ENCODE peak calls at places on chromosomes 16 and 17, in four cellular contexts. L is CD4-positive, CD25-positive, alpha-beta regulatory T cell; U is IMR-90; B is skeletal muscle cell. R is an unnamed sample.

GRCh38 chr17:82217530-82218204 is 5.0 kb upstream of the CCDC57 start:
- DNase-seq in L (no peak), B (no peak), U (peak), R (no peak)

GRCh38 chr16:29804455-29805231 is 1.7 kb upstream of the MAZ start:
- DNase-seq in U (no peak), L (no peak), B (no peak), R (peak)

GRCh38 chr17:44170499-44171201 is at the start of gene ASB16:
- DNase-seq in U (peak), L (no peak), B (no peak), R (no peak)

GRCh38 chr17:27294689-27295630 is 1.0 kb downstream of the WSB1 start:
- DNase-seq in U (peak), B (peak), L (peak), R (peak)

GRCh38 chr17:2905269-2905668 is 109.0 kb downstream of the RAP1GAP2 start:
- DNase-seq in L (no peak), B (no peak), U (no peak), R (no peak)

GRCh38 chr17:59427425-59427921 is 96.0 kb downstream of the YPEL2 start:
- DNase-seq in L (no peak), B (peak), U (peak), R (no peak)

GRCh38 chr17:50863221-50863843 is 2.8 kb downstream of the TOB1 start:
- DNase-seq in U (no peak), L (peak), B (no peak), R (peak)

GRCh38 chr17:47257651-47258339 is 4.2 kb downstream of the ITGB3 start:
- DNase-seq in L (no peak), U (peak), B (peak), R (no peak)

GRCh38 chr17:70563301-70563820 is 394.0 kb downstream of the KCNJ2 start:
- DNase-seq in B (peak), L (no peak), U (peak), R (no peak)

GRCh38 chr16:81553080-81553813 is 108.6 kb downstream of the CMIP start:
- DNase-seq in L (no peak), B (no peak), U (peak), R (no peak)

GRCh38 chr16:56382459-56382858 is 42.9 kb downstream of the AMFR start:
- DNase-seq in L (no peak), U (no peak), B (no peak), R (no peak)

GRCh38 chr16:57962756-57963155 is 8.2 kb downstream of the CNGB1 start:
- DNase-seq in B (no peak), U (no peak), L (no peak), R (no peak)

GRCh38 chr17:81898029-81898866 is 3.8 kb upstream of the NPB start:
- DNase-seq in B (peak), U (peak), L (no peak), R (no peak)

GRCh38 chr17:81365148-81365600 is 30.1 kb upstream of the BAHCC1 start:
- DNase-seq in U (peak), B (peak), L (no peak), R (no peak)

GRCh38 chr16:26742040-26742439 is 324.7 kb upstream of the C16orf82 start:
- DNase-seq in B (no peak), L (no peak), U (no peak), R (no peak)

GRCh38 chr17:66412857-66413563 is 110.6 kb downstream of the PRKCA start:
- DNase-seq in U (no peak), L (no peak), B (no peak), R (peak)

GRCh38 chr17:74999523-74999922 is 12.1 kb downstream of the CDR2L start:
- DNase-seq in U (no peak), B (no peak), L (no peak), R (no peak)

GRCh38 chr17:38595892-38596291 is 9.9 kb downstream of the SRCIN1 start:
- DNase-seq in L (no peak), U (no peak), B (no peak), R (no peak)

GRCh38 chr16:1184156-1184868 is 31.4 kb downstream of the CACNA1H start:
- DNase-seq in L (no peak), U (no peak), B (no peak), R (no peak)

GRCh38 chr16:29877266-29877961 is 14.4 kb upstream of the CDIPT start:
- DNase-seq in L (peak), B (no peak), U (peak), R (peak)

GRCh38 chr16:27245276-27246231 is 23.0 kb downstream of the NSMCE1 start:
- DNase-seq in L (no peak), B (peak), U (peak), R (no peak)

GRCh38 chr17:7045492-7046126 is 1.7 kb upstream of the SLC16A11 start:
- DNase-seq in L (peak), U (peak), B (peak), R (peak)

GRCh38 chr16:57000271-57001025 is 11.1 kb downstream of the NLRC5 start:
- DNase-seq in B (peak), U (peak), L (no peak), R (no peak)

GRCh38 chr17:67717624-67718324 is at the start of gene NOL11:
- DNase-seq in U (peak), L (peak), B (peak), R (peak)

GRCh38 chr16:88533381-88533831 is 36.8 kb upstream of the ZC3H18 start:
- DNase-seq in B (peak), L (no peak), U (peak), R (no peak)

GRCh38 chr17:59698143-59698542 is 9.1 kb downstream of the PTRH2 start:
- DNase-seq in U (no peak), L (no peak), B (no peak), R (no peak)

GRCh38 chr17:43832168-43832975 is 574 bp downstream of the MPP3 start:
- DNase-seq in B (peak), U (peak), L (no peak), R (no peak)

GRCh38 chr16:23842137-23842600 is 6.4 kb downstream of the PRKCB start:
- DNase-seq in L (no peak), B (no peak), U (no peak), R (no peak)

GRCh38 chr16:25692307-25692706 is 548 bp downstream of the HS3ST4 start:
- DNase-seq in B (no peak), L (no peak), U (no peak), R (no peak)

GRCh38 chr17:30554839-30555751 is 77.9 kb downstream of the GOSR1 start:
- DNase-seq in B (no peak), L (no peak), U (peak), R (peak)

GRCh38 chr17:57955183-57955952 is at the start of gene CUEDC1:
- DNase-seq in B (no peak), U (peak), L (peak), R (peak)

GRCh38 chr17:74778960-74779359 is 2.8 kb upstream of the NAT9 start:
- DNase-seq in U (peak), L (no peak), B (no peak), R (no peak)

DNA sequence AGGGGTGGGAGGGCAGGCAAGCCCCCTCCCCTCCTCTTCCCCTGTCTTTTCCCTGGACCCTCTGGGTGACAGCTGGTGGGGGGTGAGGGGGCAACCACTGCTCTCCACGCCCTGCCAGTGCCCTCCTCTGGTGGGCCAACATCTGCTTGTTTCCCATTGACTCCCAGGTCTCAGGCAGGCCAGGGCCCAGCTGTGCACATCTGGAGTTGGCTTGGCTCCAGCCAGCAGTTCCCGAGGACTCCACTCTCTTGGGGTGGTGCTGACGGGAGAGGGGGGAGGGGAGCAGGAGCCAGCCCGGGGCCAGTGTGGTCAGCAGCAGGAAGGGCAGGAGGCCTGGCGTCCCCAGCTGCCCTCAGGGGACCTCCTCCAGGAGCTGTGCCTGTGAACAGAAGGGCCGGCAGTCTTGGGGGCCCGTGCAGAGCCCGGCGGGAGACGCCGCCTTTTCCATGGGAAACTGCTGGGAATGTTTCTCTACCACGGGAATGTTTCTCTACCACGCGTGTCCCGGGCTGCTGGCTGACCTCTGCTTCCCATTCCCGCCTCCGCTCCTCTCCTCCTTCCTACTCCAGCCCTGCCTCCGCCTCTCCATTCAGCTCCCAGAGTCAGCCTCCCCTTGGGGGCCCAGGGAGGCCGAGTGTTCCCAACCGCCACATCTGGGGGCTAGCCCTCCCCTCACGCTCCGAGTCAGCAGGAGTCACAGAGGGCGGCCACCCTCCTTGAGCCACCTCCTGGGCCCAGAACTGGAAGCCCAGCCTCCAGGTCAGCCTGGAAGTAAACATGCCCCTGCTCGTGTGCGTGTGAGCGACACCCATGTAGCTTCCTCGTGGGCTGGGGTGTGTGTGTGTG is 7.6 kb downstream of the CYGB start:
- DNase-seq in U (peak), B (peak), L (no peak), R (peak)
- H3K4me3 ChIP-seq in U (no peak), B (no peak), L (no peak), R (peak)

GRCh38 chr17:6028294-6028693 is 41.9 kb upstream of the WSCD1 start:
- DNase-seq in B (no peak), L (no peak), U (no peak), R (no peak)
- H3K4me3 ChIP-seq in B (no peak), L (no peak), U (no peak), R (no peak)

GRCh38 chr16:21021316-21021715 is 120.7 kb downstream of the LYRM1 start:
- DNase-seq in B (no peak), L (no peak), U (no peak), R (no peak)
- H3K4me3 ChIP-seq in B (no peak), L (no peak), U (no peak), R (no peak)

GRCh38 chr16:85173981-85174751 is 61.9 kb upstream of the CIBAR2 start:
- DNase-seq in U (peak), B (no peak), L (no peak), R (no peak)

GRCh38 chr16:85176541-85177447 is 64.5 kb upstream of the CIBAR2 start:
- DNase-seq in L (no peak), U (peak), B (peak), R (no peak)

GRCh38 chr16:85175724-85176233 is 63.5 kb upstream of the CIBAR2 start:
- DNase-seq in B (no peak), U (no peak), L (no peak), R (no peak)

GRCh38 chr16:85173077-85173980 is 61.1 kb upstream of the CIBAR2 start:
- DNase-seq in B (peak), U (peak), L (no peak), R (no peak)

DNA sequence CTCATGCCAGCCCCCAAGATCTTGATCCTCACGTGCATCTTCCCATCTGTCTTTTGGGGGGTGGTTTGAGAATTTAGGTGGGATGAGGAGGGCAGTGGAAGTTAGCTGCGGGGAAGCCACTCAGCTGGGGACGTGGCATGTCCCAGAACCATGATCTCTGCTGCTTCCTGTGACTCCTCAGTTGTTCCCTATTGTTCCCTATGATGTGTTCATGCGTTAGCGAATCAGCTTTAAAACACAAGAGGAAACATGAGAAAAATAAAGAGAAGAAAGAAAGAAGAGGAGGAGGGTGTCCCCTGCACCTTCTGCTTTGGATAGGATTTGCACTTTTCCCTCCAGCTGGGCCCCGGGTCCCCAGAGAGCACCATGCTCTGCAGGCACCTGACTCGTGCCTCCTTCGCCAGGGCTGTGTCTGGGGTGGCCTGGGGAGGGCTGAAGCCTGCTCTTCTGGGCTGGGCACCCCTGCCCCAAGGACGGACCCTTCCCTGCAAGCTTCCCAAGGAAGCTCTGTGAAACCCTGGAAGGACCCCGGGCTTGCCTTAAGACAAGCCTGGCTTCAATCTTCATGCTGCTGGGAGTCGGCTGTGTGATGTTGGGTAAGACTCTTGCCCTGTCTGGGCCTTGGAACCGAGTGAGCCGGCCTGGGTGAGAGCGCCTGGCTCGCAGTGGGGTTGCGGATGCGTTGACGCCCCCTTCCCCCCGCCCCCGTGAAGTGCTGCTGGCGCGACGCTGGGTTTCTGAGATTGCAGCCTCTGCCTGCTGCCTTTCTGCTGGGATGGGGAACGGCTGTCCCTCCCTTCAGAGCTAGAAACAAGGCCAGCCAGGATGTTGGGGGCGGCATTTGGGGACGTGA is 62.8 kb upstream of the CIBAR2 start:
- DNase-seq in L (no peak), U (peak), B (no peak), R (no peak)
- H3K4me3 ChIP-seq in L (no peak), U (no peak), B (peak), R (no peak)

GRCh38 chr16:3168706-3169105 is 19.3 kb upstream of the OR1F1 start:
- DNase-seq in B (no peak), L (no peak), U (no peak), R (no peak)

GRCh38 chr16:3161235-3162018 is 26.6 kb upstream of the OR1F1 start:
- DNase-seq in L (no peak), U (no peak), B (no peak), R (no peak)

GRCh38 chr16:3164121-3164991 is 23.6 kb upstream of the OR1F1 start:
- DNase-seq in U (no peak), L (no peak), B (no peak), R (no peak)

GRCh38 chr16:3166505-3166886 is 21.5 kb upstream of the OR1F1 start:
- DNase-seq in L (no peak), U (no peak), B (no peak), R (no peak)

GRCh38 chr16:3165111-3165822 is 22.7 kb upstream of the OR1F1 start:
- DNase-seq in B (no peak), U (no peak), L (no peak), R (no peak)
- H3K4me3 ChIP-seq in B (no peak), U (no peak), L (peak), R (peak)

GRCh38 chr17:73291260-73291801 is 20.5 kb downstream of the CDC42EP4 start:
- DNase-seq in U (peak), B (peak), L (no peak), R (no peak)
- H3K4me3 ChIP-seq in U (no peak), B (no peak), L (no peak), R (no peak)

GRCh38 chr16:67395105-67395457 is 1.8 kb upstream of the TPPP3 start:
- DNase-seq in U (no peak), B (no peak), L (no peak), R (no peak)

GRCh38 chr16:67394271-67395104 is 1.2 kb upstream of the TPPP3 start:
- DNase-seq in L (no peak), U (no peak), B (no peak), R (no peak)

GRCh38 chr16:67392301-67393059 is 818 bp downstream of the TPPP3 start:
- DNase-seq in B (no peak), U (no peak), L (no peak), R (no peak)

GRCh38 chr16:67393111-67393789 is at the start of gene TPPP3:
- DNase-seq in L (peak), U (peak), B (no peak), R (no peak)

GRCh38 chr16:67393790-67394270 is 532 bp upstream of the TPPP3 start:
- DNase-seq in B (no peak), L (no peak), U (no peak), R (no peak)
- H3K4me3 ChIP-seq in B (peak), L (no peak), U (peak), R (no peak)

DNA sequence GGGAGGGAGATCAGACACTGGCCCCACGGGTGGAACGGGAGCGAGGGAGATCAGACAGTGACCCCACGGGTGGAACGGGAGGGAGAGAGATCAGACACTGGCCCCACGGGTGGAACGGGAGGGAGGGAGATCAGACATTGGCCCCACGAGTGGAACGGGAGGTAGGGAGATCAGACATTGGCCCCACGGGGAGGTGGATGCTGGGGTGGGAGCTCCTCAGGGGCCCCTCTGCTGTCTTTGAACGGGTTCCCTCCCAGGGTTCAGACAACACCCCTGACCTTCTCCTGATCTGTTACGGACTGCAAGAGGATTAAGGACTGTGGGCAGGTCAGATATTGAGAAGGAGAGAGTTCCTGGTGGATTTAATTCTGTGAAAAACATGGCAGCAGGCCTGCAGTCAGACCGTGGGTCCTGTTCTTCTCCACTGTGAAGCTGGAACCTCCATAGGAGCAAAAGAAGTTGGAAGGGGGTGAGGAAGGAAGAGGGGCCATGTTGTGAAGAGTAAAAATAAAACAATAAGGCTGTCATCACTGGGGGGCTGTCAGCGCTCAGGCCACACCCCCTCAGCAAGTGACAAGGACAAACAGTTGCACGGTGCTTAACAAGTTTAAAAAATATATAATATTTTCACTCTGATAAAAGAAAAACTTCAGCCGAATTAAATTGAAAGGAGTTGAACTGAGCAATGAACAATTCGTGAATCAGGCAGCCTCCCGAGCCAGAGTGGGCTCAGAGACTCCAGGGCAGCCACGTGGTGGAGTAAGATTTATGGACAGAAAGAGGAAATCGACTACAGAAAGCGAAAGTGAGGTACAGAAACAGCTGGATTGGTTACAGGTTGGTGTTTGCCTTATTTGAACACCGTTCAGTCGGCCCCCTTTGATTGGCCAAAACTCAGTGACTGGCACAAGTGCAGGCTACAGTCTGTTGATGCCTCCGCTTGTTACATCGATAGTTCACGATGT is 348.7 kb upstream of the TNRC6C start:
- DNase-seq in U (no peak), B (peak), L (peak), R (peak)
- H3K4me3 ChIP-seq in U (no peak), B (peak), L (peak), R (peak)

GRCh38 chr16:2981899-2982250 is 1.6 kb upstream of the PKMYT1 start:
- DNase-seq in L (no peak), U (no peak), B (no peak), R (no peak)
- H3K4me3 ChIP-seq in L (no peak), U (no peak), B (no peak), R (no peak)

DNA sequence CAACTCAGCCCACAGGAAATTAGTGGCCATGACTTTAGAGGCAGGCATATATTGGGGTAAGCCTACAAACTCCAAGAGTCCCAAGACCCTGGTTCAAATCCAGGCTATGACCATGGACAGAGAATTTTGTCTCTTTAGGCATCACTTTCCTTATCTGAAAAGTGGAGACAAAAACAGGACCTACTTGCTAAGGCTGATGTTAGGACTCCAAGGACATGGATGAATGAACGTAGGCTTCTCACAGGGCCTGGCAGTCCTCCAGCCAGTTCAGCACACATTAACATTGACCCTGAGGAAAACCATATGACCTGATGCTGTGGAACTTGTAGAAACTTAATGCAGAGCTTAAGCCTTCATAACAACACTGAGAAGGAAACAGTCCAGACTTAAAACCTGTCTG is 1.4 kb downstream of the FKBP10 start:
- DNase-seq in L (no peak), B (no peak), U (peak), R (no peak)
- H3K4me3 ChIP-seq in L (no peak), B (peak), U (peak), R (no peak)